ENCODE peak calls at places on chromosomes 16 and 17, in eight cellular contexts. One of them, this sample, is unnamed.

GRCh38 chr16:75266738-75267630 is 15.6 kb upstream of the BCAR1 start:
- DNase-seq in lung microvascular endothelial cell: no peak
- DNase-seq in mesothelial cell of epicardium: no peak
- DNase-seq in AG20443: no peak
- DNase-seq in AG04450: no peak
- DNase-seq in HFF-Myc: no peak
- DNase-seq in progenitor cell of endocrine pancreas: no peak
- DNase-seq in NCI-H2081: no peak
- DNase-seq in this sample: no peak

GRCh38 chr17:50169881-50170459 is 4.2 kb downstream of the SGCA start:
- DNase-seq in AG04450: no peak
- DNase-seq in lung microvascular endothelial cell: no peak
- DNase-seq in HFF-Myc: no peak
- DNase-seq in AG20443: no peak
- DNase-seq in NCI-H2081: no peak
- DNase-seq in mesothelial cell of epicardium: no peak
- DNase-seq in progenitor cell of endocrine pancreas: no peak
- DNase-seq in this sample: no peak

GRCh38 chr17:79478051-79478461 is 132.8 kb downstream of the RBFOX3 start:
- DNase-seq in NCI-H2081: no peak
- DNase-seq in mesothelial cell of epicardium: no peak
- DNase-seq in progenitor cell of endocrine pancreas: no peak
- DNase-seq in HFF-Myc: no peak
- DNase-seq in lung microvascular endothelial cell: no peak
- DNase-seq in AG04450: no peak
- DNase-seq in AG20443: peak
- DNase-seq in this sample: peak

GRCh38 chr17:64507418-64507766 is 615 bp downstream of the CEP95 start:
- DNase-seq in progenitor cell of endocrine pancreas: no peak
- DNase-seq in mesothelial cell of epicardium: no peak
- DNase-seq in NCI-H2081: peak
- DNase-seq in AG04450: no peak
- DNase-seq in lung microvascular endothelial cell: peak
- DNase-seq in AG20443: peak
- DNase-seq in HFF-Myc: peak
- DNase-seq in this sample: peak

GRCh38 chr16:70290949-70291519 is 1.7 kb upstream of the AARS1 start:
- DNase-seq in NCI-H2081: no peak
- DNase-seq in AG20443: no peak
- DNase-seq in progenitor cell of endocrine pancreas: no peak
- DNase-seq in mesothelial cell of epicardium: no peak
- DNase-seq in lung microvascular endothelial cell: no peak
- DNase-seq in HFF-Myc: no peak
- DNase-seq in AG04450: peak
- DNase-seq in this sample: no peak

GRCh38 chr17:29686998-29687397 is 64.3 kb upstream of the CORO6 start:
- DNase-seq in progenitor cell of endocrine pancreas: no peak
- DNase-seq in AG04450: no peak
- DNase-seq in lung microvascular endothelial cell: peak
- DNase-seq in AG20443: no peak
- DNase-seq in HFF-Myc: no peak
- DNase-seq in NCI-H2081: no peak
- DNase-seq in mesothelial cell of epicardium: no peak
- DNase-seq in this sample: no peak

GRCh38 chr17:56478836-56479447 is 114.6 kb upstream of the NOG start:
- DNase-seq in mesothelial cell of epicardium: no peak
- DNase-seq in HFF-Myc: no peak
- DNase-seq in AG20443: peak
- DNase-seq in AG04450: no peak
- DNase-seq in progenitor cell of endocrine pancreas: no peak
- DNase-seq in NCI-H2081: no peak
- DNase-seq in lung microvascular endothelial cell: peak
- DNase-seq in this sample: peak

GRCh38 chr16:85528528-85529387 is 84.4 kb upstream of the GSE1 start:
- DNase-seq in AG20443: peak
- DNase-seq in progenitor cell of endocrine pancreas: no peak
- DNase-seq in lung microvascular endothelial cell: peak
- DNase-seq in HFF-Myc: no peak
- DNase-seq in mesothelial cell of epicardium: no peak
- DNase-seq in NCI-H2081: no peak
- DNase-seq in AG04450: no peak
- DNase-seq in this sample: peak

GRCh38 chr17:27389542-27390140 is 66.6 kb upstream of the KSR1 start:
- DNase-seq in mesothelial cell of epicardium: no peak
- DNase-seq in AG04450: no peak
- DNase-seq in NCI-H2081: no peak
- DNase-seq in lung microvascular endothelial cell: no peak
- DNase-seq in progenitor cell of endocrine pancreas: no peak
- DNase-seq in AG20443: no peak
- DNase-seq in HFF-Myc: no peak
- DNase-seq in this sample: no peak

GRCh38 chr17:58046230-58047094 is 36.8 kb upstream of the DYNLL2 start:
- DNase-seq in lung microvascular endothelial cell: no peak
- DNase-seq in progenitor cell of endocrine pancreas: no peak
- DNase-seq in NCI-H2081: no peak
- DNase-seq in AG20443: peak
- DNase-seq in AG04450: no peak
- DNase-seq in mesothelial cell of epicardium: no peak
- DNase-seq in HFF-Myc: no peak
- DNase-seq in this sample: no peak

GRCh38 chr17:59842901-59843652 is 49.7 kb downstream of the TUBD1 start:
- DNase-seq in AG04450: peak
- DNase-seq in NCI-H2081: no peak
- DNase-seq in lung microvascular endothelial cell: peak
- DNase-seq in progenitor cell of endocrine pancreas: no peak
- DNase-seq in HFF-Myc: peak
- DNase-seq in mesothelial cell of epicardium: no peak
- DNase-seq in AG20443: peak
- DNase-seq in this sample: peak

GRCh38 chr16:86516618-86517003 is 6.3 kb downstream of the FOXF1 start:
- DNase-seq in lung microvascular endothelial cell: no peak
- DNase-seq in NCI-H2081: no peak
- DNase-seq in HFF-Myc: no peak
- DNase-seq in AG20443: no peak
- DNase-seq in mesothelial cell of epicardium: no peak
- DNase-seq in progenitor cell of endocrine pancreas: no peak
- DNase-seq in AG04450: no peak
- DNase-seq in this sample: no peak

GRCh38 chr17:57597531-57598453 is 147.3 kb downstream of the CCDC182 start:
- DNase-seq in AG20443: peak
- DNase-seq in NCI-H2081: peak
- DNase-seq in HFF-Myc: peak
- DNase-seq in AG04450: no peak
- DNase-seq in lung microvascular endothelial cell: peak
- DNase-seq in progenitor cell of endocrine pancreas: peak
- DNase-seq in mesothelial cell of epicardium: no peak
- DNase-seq in this sample: peak

GRCh38 chr16:70476272-70477020 is 22.1 kb downstream of the FCSK start:
- DNase-seq in lung microvascular endothelial cell: peak
- DNase-seq in progenitor cell of endocrine pancreas: no peak
- DNase-seq in NCI-H2081: no peak
- DNase-seq in AG20443: peak
- DNase-seq in HFF-Myc: peak
- DNase-seq in mesothelial cell of epicardium: no peak
- DNase-seq in AG04450: peak
- DNase-seq in this sample: no peak

GRCh38 chr17:37571674-37572073 is 37.5 kb downstream of the SYNRG start:
- DNase-seq in AG04450: no peak
- DNase-seq in NCI-H2081: no peak
- DNase-seq in HFF-Myc: no peak
- DNase-seq in mesothelial cell of epicardium: no peak
- DNase-seq in lung microvascular endothelial cell: no peak
- DNase-seq in progenitor cell of endocrine pancreas: no peak
- DNase-seq in AG20443: no peak
- DNase-seq in this sample: no peak

GRCh38 chr16:73268311-73268997 is 220.5 kb upstream of the ZFHX3 start:
- DNase-seq in NCI-H2081: peak
- DNase-seq in AG20443: peak
- DNase-seq in lung microvascular endothelial cell: peak
- DNase-seq in progenitor cell of endocrine pancreas: no peak
- DNase-seq in AG04450: no peak
- DNase-seq in HFF-Myc: no peak
- DNase-seq in mesothelial cell of epicardium: no peak
- DNase-seq in this sample: peak

GRCh38 chr17:69949931-69950330 is 125.1 kb upstream of the KCNJ16 start:
- DNase-seq in HFF-Myc: no peak
- DNase-seq in NCI-H2081: no peak
- DNase-seq in AG04450: no peak
- DNase-seq in lung microvascular endothelial cell: no peak
- DNase-seq in AG20443: no peak
- DNase-seq in mesothelial cell of epicardium: no peak
- DNase-seq in progenitor cell of endocrine pancreas: no peak
- DNase-seq in this sample: no peak

GRCh38 chr16:87305505-87306391 is 11.4 kb downstream of the C16orf95 start:
- DNase-seq in progenitor cell of endocrine pancreas: no peak
- DNase-seq in lung microvascular endothelial cell: no peak
- DNase-seq in AG20443: peak
- DNase-seq in mesothelial cell of epicardium: no peak
- DNase-seq in AG04450: peak
- DNase-seq in HFF-Myc: peak
- DNase-seq in NCI-H2081: no peak
- DNase-seq in this sample: peak